ENCODE peak calls at places on chromosomes 2 and 18, in ten cellular contexts. O, T, A, Y, H, D, P, Q, U and X are unnamed samples.

GRCh38 chr2:28766070-28766469 is 14.4 kb downstream of the PPP1CB start:
- DNase-seq in P (no peak), U (no peak), D (no peak), Q (no peak), H (no peak), Y (no peak), T (no peak), A (no peak), O (no peak), X (no peak)

GRCh38 chr18:61817086-61817485 is 75.7 kb downstream of the RNF152 start:
- DNase-seq in P (no peak), D (no peak), Q (no peak), A (no peak), T (no peak), H (no peak), Y (no peak), U (no peak), O (no peak), X (no peak)

GRCh38 chr18:49677762-49678398 is 116.0 kb downstream of the LIPG start:
- DNase-seq in D (no peak), Y (no peak), U (no peak), H (no peak), O (no peak), T (no peak), A (peak), P (no peak), Q (no peak), X (no peak)

GRCh38 chr2:207317358-207317984 is 151.7 kb upstream of the KLF7 start:
- DNase-seq in T (no peak), U (no peak), Y (no peak), D (no peak), Q (no peak), O (no peak), P (no peak), A (no peak), H (no peak), X (no peak)

GRCh38 chr2:19748073-19748375 is 153.8 kb downstream of the TTC32 start:
- DNase-seq in Q (no peak), D (no peak), P (no peak), O (no peak), H (no peak), Y (no peak), T (no peak), U (no peak), A (no peak), X (no peak)

GRCh38 chr2:46701152-46701551 is 214.5 kb downstream of the MCFD2 start:
- DNase-seq in O (peak), Y (no peak), H (no peak), Q (no peak), P (no peak), A (no peak), D (no peak), T (no peak), U (no peak), X (no peak)

GRCh38 chr2:33488715-33489540 is 12.5 kb downstream of the RASGRP3 start:
- DNase-seq in P (no peak), O (no peak), Q (no peak), H (no peak), A (no peak), D (no peak), T (no peak), U (no peak), Y (no peak), X (no peak)

GRCh38 chr2:9178905-9179571 is 27.6 kb upstream of the ASAP2 start:
- DNase-seq in D (peak), P (no peak), Y (no peak), A (no peak), T (no peak), O (peak), H (no peak), U (no peak), Q (peak), X (no peak)

GRCh38 chr18:36194719-36195315 is 7.5 kb downstream of the MOCOS start:
- DNase-seq in D (no peak), U (no peak), P (no peak), Q (no peak), T (no peak), Y (no peak), H (no peak), O (no peak), A (no peak), X (no peak)

GRCh38 chr2:241598487-241598886 is 38.5 kb downstream of the THAP4 start:
- DNase-seq in U (no peak), H (no peak), P (no peak), A (no peak), O (peak), T (no peak), Q (no peak), D (peak), Y (no peak), X (no peak)

GRCh38 chr2:169184074-169184473 is 114.7 kb downstream of the DHRS9 start:
- DNase-seq in D (no peak), T (no peak), O (no peak), U (peak), Q (no peak), H (no peak), Y (no peak), A (no peak), P (no peak), X (no peak)

GRCh38 chr2:96534701-96535181 is 1.8 kb upstream of the ARID5A start:
- DNase-seq in T (no peak), U (no peak), Q (no peak), H (no peak), Y (no peak), A (no peak), D (peak), P (no peak), O (no peak), X (no peak)

GRCh38 chr18:57084331-57085298 is 62.3 kb upstream of the BOD1L2 start:
- DNase-seq in A (no peak), Q (no peak), Y (no peak), T (no peak), O (no peak), H (no peak), U (no peak), D (no peak), P (no peak), X (no peak)

GRCh38 chr18:44602380-44602779 is 78.3 kb upstream of the SETBP1 start:
- DNase-seq in U (no peak), Q (no peak), P (no peak), D (no peak), Y (no peak), H (no peak), T (no peak), A (no peak), O (no peak), X (no peak)

GRCh38 chr2:121058852-121059558 is 226.0 kb downstream of the TFCP2L1 start:
- DNase-seq in H (no peak), Q (no peak), T (no peak), A (no peak), D (no peak), Y (no peak), O (no peak), U (no peak), P (no peak), X (no peak)

GRCh38 chr2:129849559-129850160 is 129.8 kb upstream of the RAB6C start:
- DNase-seq in Y (no peak), O (peak), A (no peak), H (peak), T (no peak), U (peak), Q (no peak), D (peak), P (peak), X (no peak)

GRCh38 chr2:72883356-72883962 is 3.7 kb upstream of the SPR start:
- DNase-seq in Q (no peak), Y (no peak), O (peak), P (no peak), H (no peak), T (no peak), D (no peak), A (peak), U (no peak), X (no peak)

GRCh38 chr2:174066871-174067270 is 101.7 kb upstream of the SP3 start:
- DNase-seq in O (no peak), Q (no peak), D (no peak), Y (no peak), A (no peak), H (no peak), U (no peak), P (no peak), T (no peak), X (no peak)

GRCh38 chr18:75173125-75173432 is 35.9 kb downstream of the PTGR3 start:
- DNase-seq in T (no peak), H (no peak), P (no peak), O (no peak), D (no peak), A (no peak), U (no peak), Y (no peak), Q (no peak), X (peak)

GRCh38 chr2:78861546-78861945 is 164.0 kb upstream of the REG3G start:
- DNase-seq in D (no peak), Y (no peak), Q (no peak), T (no peak), A (no peak), U (no peak), O (peak), P (no peak), H (no peak), X (no peak)

GRCh38 chr18:62605685-62606084 is 82.9 kb downstream of the ZCCHC2 start:
- DNase-seq in Y (no peak), A (no peak), P (no peak), O (no peak), U (no peak), T (no peak), D (no peak), H (no peak), Q (peak), X (no peak)

GRCh38 chr2:229725716-229726346 is 11.5 kb upstream of the DNER start:
- DNase-seq in D (peak), A (no peak), P (no peak), H (no peak), Q (no peak), Y (no peak), O (peak), U (no peak), T (no peak), X (no peak)

GRCh38 chr2:192146069-192147006 is 48.4 kb downstream of the TMEFF2 start:
- DNase-seq in H (no peak), P (no peak), O (peak), D (no peak), Q (no peak), Y (no peak), T (no peak), A (no peak), U (no peak), X (no peak)

GRCh38 chr18:22136395-22136794 is 33.0 kb upstream of the GATA6 start:
- DNase-seq in P (no peak), Y (no peak), T (no peak), H (no peak), Q (no peak), A (no peak), D (peak), U (no peak), O (no peak), X (no peak)

GRCh38 chr2:172119089-172119488 is 16.4 kb upstream of the DLX2 start:
- DNase-seq in Y (no peak), P (no peak), Q (no peak), T (no peak), D (no peak), U (peak), O (peak), H (no peak), A (no peak), X (no peak)

GRCh38 chr2:10821291-10821690 is 8.7 kb upstream of the PDIA6 start:
- DNase-seq in U (no peak), Y (no peak), Q (no peak), D (no peak), H (no peak), A (no peak), P (no peak), T (no peak), O (no peak), X (no peak)

GRCh38 chr2:12896283-12897014 is 179.7 kb downstream of the TRIB2 start:
- DNase-seq in P (no peak), O (no peak), Q (no peak), H (no peak), U (no peak), Y (no peak), D (no peak), T (no peak), A (no peak), X (no peak)

GRCh38 chr2:21276163-21276562 is 152.4 kb downstream of the TDRD15 start:
- DNase-seq in O (no peak), D (no peak), U (no peak), T (no peak), A (no peak), H (no peak), Y (no peak), P (no peak), Q (no peak), X (no peak)

GRCh38 chr2:175432793-175433192 is 251.3 kb upstream of the ATP5MC3 start:
- DNase-seq in Q (no peak), O (no peak), Y (no peak), D (no peak), P (no peak), H (no peak), A (no peak), U (no peak), T (no peak), X (no peak)

GRCh38 chr18:68041327-68041726 is 524.8 kb upstream of the DSEL start:
- DNase-seq in O (no peak), T (no peak), D (no peak), A (no peak), U (no peak), Q (no peak), Y (no peak), P (no peak), H (no peak), X (no peak)

GRCh38 chr2:46497726-46498125 is 18.4 kb downstream of the TMEM247 start:
- DNase-seq in Q (no peak), D (no peak), Y (no peak), T (no peak), A (no peak), P (no peak), U (no peak), H (no peak), O (no peak), X (no peak)

GRCh38 chr2:200274116-200275075 is 32.1 kb upstream of the SPATS2L start:
- DNase-seq in U (no peak), D (no peak), T (no peak), H (no peak), Q (peak), O (no peak), Y (no peak), A (peak), P (peak), X (no peak)